ENCODE peak calls at places on chromosome 11, in nine cellular contexts. One of them, this sample, is unnamed.

GRCh38 chr11:471468-472145 is 21.5 kb downstream of the PTDSS2 start:
- DNase-seq in GM06990: no peak
- DNase-seq in IMR-90: no peak
- DNase-seq in hepatocyte: no peak
- DNase-seq in astrocyte of the spinal cord: no peak
- DNase-seq in neural progenitor cell: no peak
- DNase-seq in fibroblast of mammary gland: no peak
- DNase-seq in sigmoid colon: no peak
- DNase-seq in breast epithelium: no peak
- DNase-seq in this sample: no peak

GRCh38 chr11:69287968-69288882 is 5.7 kb upstream of the MYEOV start:
- DNase-seq in fibroblast of mammary gland: no peak
- DNase-seq in breast epithelium: no peak
- DNase-seq in GM06990: no peak
- DNase-seq in sigmoid colon: no peak
- DNase-seq in astrocyte of the spinal cord: no peak
- DNase-seq in IMR-90: no peak
- DNase-seq in hepatocyte: peak
- DNase-seq in neural progenitor cell: no peak
- DNase-seq in this sample: no peak

GRCh38 chr11:67646535-67647336 is 3.8 kb downstream of the ACY3 start:
- DNase-seq in IMR-90: no peak
- DNase-seq in sigmoid colon: no peak
- DNase-seq in fibroblast of mammary gland: no peak
- DNase-seq in GM06990: peak
- DNase-seq in astrocyte of the spinal cord: no peak
- DNase-seq in breast epithelium: no peak
- DNase-seq in neural progenitor cell: no peak
- DNase-seq in hepatocyte: no peak
- DNase-seq in this sample: no peak

GRCh38 chr11:20351870-20352269 is 11.6 kb upstream of the HTATIP2 start:
- DNase-seq in hepatocyte: no peak
- DNase-seq in neural progenitor cell: no peak
- DNase-seq in breast epithelium: no peak
- DNase-seq in IMR-90: no peak
- DNase-seq in fibroblast of mammary gland: no peak
- DNase-seq in astrocyte of the spinal cord: no peak
- DNase-seq in GM06990: no peak
- DNase-seq in sigmoid colon: no peak
- DNase-seq in this sample: no peak

GRCh38 chr11:103086461-103086860 is 5.5 kb downstream of the DCUN1D5 start:
- DNase-seq in GM06990: no peak
- DNase-seq in neural progenitor cell: no peak
- DNase-seq in fibroblast of mammary gland: no peak
- DNase-seq in hepatocyte: no peak
- DNase-seq in IMR-90: peak
- DNase-seq in sigmoid colon: no peak
- DNase-seq in breast epithelium: no peak
- DNase-seq in astrocyte of the spinal cord: no peak
- DNase-seq in this sample: no peak

GRCh38 chr11:75626692-75627536 is 41.9 kb downstream of the MAP6 start:
- DNase-seq in breast epithelium: no peak
- DNase-seq in fibroblast of mammary gland: peak
- DNase-seq in hepatocyte: no peak
- DNase-seq in astrocyte of the spinal cord: peak
- DNase-seq in neural progenitor cell: peak
- DNase-seq in GM06990: no peak
- DNase-seq in sigmoid colon: no peak
- DNase-seq in IMR-90: peak
- DNase-seq in this sample: no peak

GRCh38 chr11:28729339-28729738 is 621.2 kb downstream of the METTL15 start:
- DNase-seq in hepatocyte: no peak
- DNase-seq in breast epithelium: no peak
- DNase-seq in neural progenitor cell: no peak
- DNase-seq in sigmoid colon: no peak
- DNase-seq in astrocyte of the spinal cord: no peak
- DNase-seq in IMR-90: no peak
- DNase-seq in GM06990: no peak
- DNase-seq in fibroblast of mammary gland: no peak
- DNase-seq in this sample: no peak

GRCh38 chr11:71171576-71171975 is 80.8 kb downstream of the SHANK2 start:
- DNase-seq in neural progenitor cell: no peak
- DNase-seq in fibroblast of mammary gland: no peak
- DNase-seq in GM06990: no peak
- DNase-seq in IMR-90: no peak
- DNase-seq in astrocyte of the spinal cord: no peak
- DNase-seq in hepatocyte: no peak
- DNase-seq in sigmoid colon: peak
- DNase-seq in breast epithelium: no peak
- DNase-seq in this sample: no peak

GRCh38 chr11:100676901-100677300 is 10.2 kb upstream of the ARHGAP42 start:
- DNase-seq in sigmoid colon: no peak
- DNase-seq in GM06990: no peak
- DNase-seq in breast epithelium: no peak
- DNase-seq in neural progenitor cell: no peak
- DNase-seq in IMR-90: peak
- DNase-seq in astrocyte of the spinal cord: no peak
- DNase-seq in hepatocyte: no peak
- DNase-seq in fibroblast of mammary gland: no peak
- DNase-seq in this sample: no peak

GRCh38 chr11:88535916-88536547 is 198.5 kb upstream of the CTSC start:
- DNase-seq in hepatocyte: peak
- DNase-seq in GM06990: peak
- DNase-seq in IMR-90: peak
- DNase-seq in breast epithelium: no peak
- DNase-seq in fibroblast of mammary gland: peak
- DNase-seq in neural progenitor cell: no peak
- DNase-seq in sigmoid colon: no peak
- DNase-seq in astrocyte of the spinal cord: peak
- DNase-seq in this sample: peak

GRCh38 chr11:9688716-9689511 is 25.0 kb downstream of the SWAP70 start:
- DNase-seq in sigmoid colon: no peak
- DNase-seq in astrocyte of the spinal cord: peak
- DNase-seq in neural progenitor cell: peak
- DNase-seq in breast epithelium: no peak
- DNase-seq in fibroblast of mammary gland: peak
- DNase-seq in hepatocyte: peak
- DNase-seq in GM06990: peak
- DNase-seq in IMR-90: peak
- DNase-seq in this sample: peak

GRCh38 chr11:126733685-126734084 is 266.9 kb downstream of the KIRREL3 start:
- DNase-seq in sigmoid colon: no peak
- DNase-seq in fibroblast of mammary gland: no peak
- DNase-seq in hepatocyte: no peak
- DNase-seq in neural progenitor cell: no peak
- DNase-seq in astrocyte of the spinal cord: no peak
- DNase-seq in GM06990: no peak
- DNase-seq in IMR-90: peak
- DNase-seq in breast epithelium: no peak
- DNase-seq in this sample: no peak
- TF ChIP-seq CTCF in sigmoid colon: no peak
- TF ChIP-seq CTCF in fibroblast of mammary gland: no peak
- TF ChIP-seq CTCF in hepatocyte: no peak
- TF ChIP-seq CTCF in neural progenitor cell: no peak
- TF ChIP-seq CTCF in astrocyte of the spinal cord: no peak
- TF ChIP-seq CTCF in GM06990: no peak
- TF ChIP-seq CTCF in IMR-90: no peak
- TF ChIP-seq CTCF in breast epithelium: no peak
- TF ChIP-seq CTCF in this sample: no peak

GRCh38 chr11:128503231-128503991 is 83.9 kb downstream of the ETS1 start:
- DNase-seq in neural progenitor cell: no peak
- DNase-seq in hepatocyte: peak
- DNase-seq in sigmoid colon: no peak
- DNase-seq in astrocyte of the spinal cord: peak
- DNase-seq in fibroblast of mammary gland: peak
- DNase-seq in IMR-90: peak
- DNase-seq in breast epithelium: no peak
- DNase-seq in GM06990: no peak
- DNase-seq in this sample: peak
- H3K4me3 ChIP-seq in neural progenitor cell: no peak
- H3K4me3 ChIP-seq in hepatocyte: no peak
- H3K4me3 ChIP-seq in sigmoid colon: no peak
- H3K4me3 ChIP-seq in astrocyte of the spinal cord: no peak
- H3K4me3 ChIP-seq in fibroblast of mammary gland: no peak
- H3K4me3 ChIP-seq in IMR-90: no peak
- H3K4me3 ChIP-seq in breast epithelium: no peak
- H3K4me3 ChIP-seq in GM06990: no peak
- H3K4me3 ChIP-seq in this sample: no peak

GRCh38 chr11:35554491-35555237 is 29.2 kb upstream of the PAMR1 start:
- DNase-seq in fibroblast of mammary gland: no peak
- DNase-seq in GM06990: no peak
- DNase-seq in neural progenitor cell: no peak
- DNase-seq in breast epithelium: no peak
- DNase-seq in astrocyte of the spinal cord: peak
- DNase-seq in IMR-90: peak
- DNase-seq in hepatocyte: no peak
- DNase-seq in sigmoid colon: no peak
- DNase-seq in this sample: peak
- TF ChIP-seq CTCF in fibroblast of mammary gland: peak
- TF ChIP-seq CTCF in GM06990: no peak
- TF ChIP-seq CTCF in neural progenitor cell: peak
- TF ChIP-seq CTCF in breast epithelium: peak
- TF ChIP-seq CTCF in astrocyte of the spinal cord: peak
- TF ChIP-seq CTCF in IMR-90: peak
- TF ChIP-seq CTCF in hepatocyte: peak
- TF ChIP-seq CTCF in sigmoid colon: no peak
- TF ChIP-seq CTCF in this sample: peak

DNA sequence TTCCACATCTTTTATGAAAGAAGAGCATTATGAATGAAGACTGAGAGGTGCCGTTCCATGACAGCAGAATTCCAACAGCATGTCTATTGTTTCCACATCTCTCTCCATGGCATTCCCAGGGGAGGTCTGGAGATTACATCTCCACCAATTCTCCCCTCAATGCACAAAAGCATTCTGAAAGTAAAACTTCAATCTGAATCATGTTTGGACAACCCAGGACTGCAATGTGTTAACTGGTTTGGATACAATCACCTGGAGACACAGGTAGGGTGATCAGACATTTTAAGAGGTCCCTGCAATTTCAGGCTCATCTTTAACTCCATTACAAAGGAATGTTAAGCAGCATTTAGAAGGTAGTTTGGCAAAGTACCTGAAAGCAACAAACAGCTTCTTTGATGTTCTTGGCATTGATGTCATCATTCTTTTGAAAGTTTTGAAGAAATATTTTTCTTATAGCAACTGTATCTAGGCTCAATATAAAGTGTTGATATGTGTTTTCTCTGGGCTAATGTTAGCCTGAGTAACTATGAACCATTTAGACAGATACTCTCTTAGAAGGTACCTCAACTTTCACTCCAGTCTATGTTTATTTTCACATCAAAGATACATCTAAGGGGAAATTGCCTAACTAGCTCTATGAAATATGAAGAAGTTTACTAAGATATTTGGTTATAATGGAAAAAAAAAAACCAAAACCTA is 181.4 kb upstream of the MTMR2 start:
- DNase-seq in hepatocyte: no peak
- DNase-seq in sigmoid colon: no peak
- DNase-seq in astrocyte of the spinal cord: peak
- DNase-seq in fibroblast of mammary gland: peak
- DNase-seq in neural progenitor cell: no peak
- DNase-seq in breast epithelium: no peak
- DNase-seq in IMR-90: no peak
- DNase-seq in GM06990: no peak
- DNase-seq in this sample: peak
- H3K4me3 ChIP-seq in hepatocyte: no peak
- H3K4me3 ChIP-seq in sigmoid colon: no peak
- H3K4me3 ChIP-seq in astrocyte of the spinal cord: no peak
- H3K4me3 ChIP-seq in fibroblast of mammary gland: no peak
- H3K4me3 ChIP-seq in neural progenitor cell: no peak
- H3K4me3 ChIP-seq in breast epithelium: peak
- H3K4me3 ChIP-seq in IMR-90: no peak
- H3K4me3 ChIP-seq in GM06990: no peak
- H3K4me3 ChIP-seq in this sample: no peak

GRCh38 chr11:73907191-73907590 is 30.4 kb downstream of the PAAF1 start:
- DNase-seq in astrocyte of the spinal cord: no peak
- DNase-seq in neural progenitor cell: no peak
- DNase-seq in hepatocyte: no peak
- DNase-seq in fibroblast of mammary gland: peak
- DNase-seq in GM06990: no peak
- DNase-seq in sigmoid colon: no peak
- DNase-seq in IMR-90: peak
- DNase-seq in breast epithelium: no peak
- DNase-seq in this sample: peak
- TF ChIP-seq CTCF in astrocyte of the spinal cord: no peak
- TF ChIP-seq CTCF in neural progenitor cell: no peak
- TF ChIP-seq CTCF in hepatocyte: no peak
- TF ChIP-seq CTCF in fibroblast of mammary gland: peak
- TF ChIP-seq CTCF in GM06990: no peak
- TF ChIP-seq CTCF in sigmoid colon: no peak
- TF ChIP-seq CTCF in IMR-90: peak
- TF ChIP-seq CTCF in breast epithelium: no peak
- TF ChIP-seq CTCF in this sample: peak

GRCh38 chr11:121298770-121299169 is 6.2 kb downstream of the SC5D start:
- DNase-seq in IMR-90: no peak
- DNase-seq in astrocyte of the spinal cord: no peak
- DNase-seq in fibroblast of mammary gland: peak
- DNase-seq in breast epithelium: no peak
- DNase-seq in neural progenitor cell: no peak
- DNase-seq in GM06990: no peak
- DNase-seq in sigmoid colon: no peak
- DNase-seq in hepatocyte: no peak
- DNase-seq in this sample: no peak
- H3K4me3 ChIP-seq in IMR-90: no peak
- H3K4me3 ChIP-seq in astrocyte of the spinal cord: no peak
- H3K4me3 ChIP-seq in fibroblast of mammary gland: no peak
- H3K4me3 ChIP-seq in breast epithelium: no peak
- H3K4me3 ChIP-seq in neural progenitor cell: no peak
- H3K4me3 ChIP-seq in GM06990: no peak
- H3K4me3 ChIP-seq in sigmoid colon: no peak
- H3K4me3 ChIP-seq in hepatocyte: no peak
- H3K4me3 ChIP-seq in this sample: no peak

DNA sequence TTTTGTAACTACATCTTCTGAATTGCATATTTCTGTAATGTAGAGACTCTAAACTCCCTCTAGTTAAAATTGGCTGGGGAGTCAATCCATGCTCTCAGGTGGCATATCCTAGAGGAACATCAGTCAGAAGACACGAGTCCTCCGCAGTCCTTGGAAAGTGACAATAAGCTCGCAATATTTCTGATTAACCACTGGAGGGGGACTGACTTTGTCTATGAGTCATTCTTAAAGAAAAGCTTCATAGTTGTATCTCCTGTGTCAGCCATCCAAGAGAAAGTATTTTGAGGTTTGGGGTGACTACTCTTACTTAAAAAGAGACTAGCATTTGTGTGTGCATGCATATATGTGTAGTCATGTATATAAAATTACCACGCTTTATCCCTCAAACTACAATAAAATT is 60.2 kb downstream of the SLN start:
- DNase-seq in IMR-90: no peak
- DNase-seq in fibroblast of mammary gland: peak
- DNase-seq in breast epithelium: no peak
- DNase-seq in GM06990: no peak
- DNase-seq in neural progenitor cell: peak
- DNase-seq in astrocyte of the spinal cord: no peak
- DNase-seq in sigmoid colon: no peak
- DNase-seq in hepatocyte: no peak
- DNase-seq in this sample: no peak
- TF ChIP-seq CTCF in IMR-90: no peak
- TF ChIP-seq CTCF in fibroblast of mammary gland: no peak
- TF ChIP-seq CTCF in breast epithelium: no peak
- TF ChIP-seq CTCF in GM06990: no peak
- TF ChIP-seq CTCF in neural progenitor cell: peak
- TF ChIP-seq CTCF in astrocyte of the spinal cord: peak
- TF ChIP-seq CTCF in sigmoid colon: no peak
- TF ChIP-seq CTCF in hepatocyte: no peak
- TF ChIP-seq CTCF in this sample: no peak

This sample was measured in fibroblast of pulmonary artery.